ENCODE peak calls at places on chromosomes 16 and 17, in eight cellular contexts. T is MM.1S, V is GM23338, A is Karpas-422, F is hepatocyte, R is GM23248, L is OCI-LY7, U is PC-9. M is an unnamed sample. For H3K9me2, the result is how much of the 10 kb centered on the place peaks cover.

GRCh38 chr17:80771612-80772005 is 220.0 kb upstream of the CHMP6 start:
- DNase-seq in F (no peak), A (no peak), V (no peak), U (no peak), T (no peak), R (no peak), L (no peak), M (no peak)

GRCh38 chr16:69465083-69465721 is 40.8 kb downstream of the CYB5B start:
- DNase-seq in U (no peak), L (no peak), F (peak), V (no peak), T (no peak), A (no peak), R (no peak), M (no peak)

GRCh38 chr17:14245002-14245401 is 8.3 kb upstream of the CDRT15 start:
- DNase-seq in A (no peak), F (no peak), T (no peak), V (peak), U (no peak), R (no peak), L (no peak), M (no peak)

GRCh38 chr17:50180593-50180992 is 14.8 kb downstream of the SGCA start:
- DNase-seq in U (no peak), L (no peak), F (no peak), R (no peak), A (no peak), V (no peak), T (no peak), M (no peak)

GRCh38 chr17:21252289-21252874 is 828 bp downstream of the NATD1 start:
- DNase-seq in V (no peak), L (no peak), T (no peak), U (no peak), A (no peak), F (no peak), R (peak), M (no peak)

GRCh38 chr17:74123350-74123749 is 80.1 kb upstream of the RPL38 start:
- DNase-seq in U (no peak), A (no peak), R (peak), F (no peak), L (no peak), T (no peak), V (no peak), M (peak)

GRCh38 chr17:28030386-28030785 is 12.1 kb upstream of the NLK start:
- DNase-seq in U (no peak), A (no peak), R (no peak), T (no peak), F (peak), V (no peak), L (no peak), M (no peak)

GRCh38 chr16:28503470-28504259 is 3.0 kb downstream of the IL27 start:
- DNase-seq in F (no peak), V (no peak), U (peak), R (no peak), T (no peak), A (no peak), L (no peak), M (no peak)

GRCh38 chr16:85754403-85754802 is 3.5 kb upstream of the C16orf74 start:
- DNase-seq in L (peak), T (no peak), U (no peak), R (no peak), A (peak), V (no peak), F (no peak), M (no peak)

GRCh38 chr16:68377667-68378420 is 67.0 kb downstream of the PRMT7 start:
- DNase-seq in U (peak), L (no peak), A (no peak), F (no peak), R (no peak), V (no peak), T (no peak), M (no peak)

GRCh38 chr17:71287246-71287828 is 833.5 kb upstream of the SOX9 start:
- DNase-seq in F (no peak), T (no peak), L (no peak), R (peak), V (peak), U (no peak), A (no peak), M (no peak)
- H3K9me2 ChIP-seq in F (under half), T (under half), L (under half), R (under half), V (under half), U (under half), A (under half), M (under half)

DNA sequence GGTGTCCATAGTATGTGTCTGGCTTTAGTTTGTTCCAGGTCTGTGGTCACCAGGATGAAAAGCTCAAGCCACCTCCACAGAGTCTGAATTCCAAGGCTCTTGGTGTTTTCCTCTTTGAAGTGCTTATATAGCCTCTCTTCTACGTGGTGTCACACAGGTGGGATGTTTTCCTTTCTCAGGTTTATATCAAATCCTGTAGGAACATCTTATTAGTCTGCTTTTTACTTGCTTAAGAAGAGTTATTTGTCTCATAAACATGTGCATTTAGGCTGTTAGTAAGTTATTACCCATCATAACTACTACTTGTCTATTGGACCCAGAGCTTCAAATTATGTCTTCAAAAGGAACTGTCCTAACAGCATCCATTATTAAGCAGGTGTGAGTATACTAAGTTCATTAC is at the start of gene KRT39:
- DNase-seq in F (no peak), L (no peak), A (no peak), T (no peak), R (no peak), V (no peak), U (no peak), M (no peak)
- H3K9me2 ChIP-seq in F (under half), L (under half), A (under half), T (under half), R (under half), V (under half), U (under half), M (under half)

GRCh38 chr17:6065351-6065750 is 4.8 kb upstream of the WSCD1 start:
- DNase-seq in R (no peak), V (no peak), F (no peak), U (no peak), T (no peak), L (no peak), A (no peak), M (no peak)
- H3K9me2 ChIP-seq in R (under half), V (under half), F (under half), U (under half), T (under half), L (under half), A (under half), M (under half)

DNA sequence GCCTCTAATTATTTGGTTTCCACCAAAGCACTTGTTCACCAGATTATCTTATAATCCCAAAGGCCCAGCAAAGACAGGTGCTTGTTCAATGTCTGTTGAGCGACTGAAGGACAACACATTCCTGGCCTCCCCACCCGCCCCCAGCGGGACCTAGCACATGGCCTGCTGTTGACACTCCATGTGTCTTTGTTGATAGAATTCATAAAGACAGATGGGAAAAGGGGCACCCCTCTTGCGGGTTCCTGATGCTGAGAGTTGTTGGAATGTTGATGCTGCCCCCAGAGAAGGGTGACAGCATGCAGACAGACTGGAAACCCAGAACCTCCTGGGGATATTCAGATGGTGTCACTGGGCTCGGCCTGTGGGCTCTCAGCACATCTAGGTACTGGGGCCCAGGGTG is 36.9 kb downstream of the SNX20 start:
- DNase-seq in A (no peak), T (no peak), F (no peak), R (no peak), L (no peak), V (no peak), U (no peak), M (no peak)
- H3K9me2 ChIP-seq in A (under half), T (under half), F (under half), R (under half), L (under half), V (under half), U (under half), M (under half)

GRCh38 chr17:42849451-42850157 is 1.4 kb upstream of the AOC3 start:
- DNase-seq in T (peak), R (peak), L (no peak), F (no peak), A (no peak), U (no peak), V (no peak), M (no peak)
- H3K9me2 ChIP-seq in T (under half), R (under half), L (under half), F (under half), A (under half), U (under half), V (under half), M (under half)

GRCh38 chr16:64864232-64864803 is 257.5 kb downstream of the CDH11 start:
- DNase-seq in F (peak), U (no peak), T (no peak), V (no peak), L (no peak), R (peak), A (no peak), M (peak)
- H3K9me2 ChIP-seq in F (under half), U (under half), T (under half), V (under half), L (under half), R (under half), A (under half), M (under half)